ENCODE peak calls at places on chromosomes 13 and 19, in ten cellular contexts. N is fibroblast of pulmonary artery; T is CD8-positive, alpha-beta T cell; M is GM23248; J is choroid plexus epithelial cell; D is left ventricle myocardium inferior; F is Peyer's patch; L is kidney epithelial cell; H is left lung; Y is right atrium auricular region. K is an unnamed sample.

GRCh38 chr13:42574435-42575311 is 721 bp downstream of the TNFSF11 start:
- DNase-seq in N (no peak), T (peak), M (peak), J (peak), D (no peak), F (no peak), L (no peak), H (peak), Y (no peak), K (peak)

GRCh38 chr13:94169783-94170513 is 309.5 kb downstream of the DCT start:
- DNase-seq in N (no peak), T (no peak), M (peak), J (no peak), D (no peak), F (no peak), L (no peak), H (peak), Y (no peak), K (no peak)

GRCh38 chr13:84662503-84662902 is 780.2 kb upstream of the SLITRK1 start:
- DNase-seq in N (no peak), T (no peak), M (no peak), J (no peak), D (no peak), F (no peak), L (no peak), H (no peak), Y (no peak), K (peak)

GRCh38 chr13:32297206-32297605 is 18.0 kb downstream of the ZAR1L start:
- DNase-seq in N (no peak), T (no peak), M (no peak), J (no peak), D (no peak), F (no peak), L (no peak), H (no peak), Y (no peak), K (no peak)

GRCh38 chr13:102701331-102701730 is 6.5 kb upstream of the METTL21C start:
- DNase-seq in N (no peak), T (no peak), M (no peak), J (no peak), D (no peak), F (no peak), L (no peak), H (no peak), Y (no peak), K (no peak)

GRCh38 chr19:8811315-8812172 is 20.6 kb downstream of the ZNF558 start:
- DNase-seq in N (peak), T (no peak), M (peak), J (peak), D (no peak), F (no peak), L (no peak), H (no peak), Y (no peak), K (no peak)

GRCh38 chr19:17719730-17720486 is 628 bp downstream of the MAP1S start:
- DNase-seq in N (no peak), T (peak), M (peak), J (no peak), D (no peak), F (peak), L (no peak), H (peak), Y (no peak), K (peak)

GRCh38 chr13:59415498-59415897 is 748.2 kb downstream of the DIAPH3 start:
- DNase-seq in N (no peak), T (no peak), M (no peak), J (no peak), D (no peak), F (no peak), L (no peak), H (no peak), Y (no peak), K (no peak)

GRCh38 chr13:25324100-25324499 is 22.7 kb downstream of the NUP58 start:
- DNase-seq in N (no peak), T (no peak), M (no peak), J (peak), D (no peak), F (no peak), L (no peak), H (no peak), Y (no peak), K (no peak)

GRCh38 chr13:110477711-110478245 is 83.7 kb downstream of the RAB20 start:
- DNase-seq in N (no peak), T (no peak), M (no peak), J (no peak), D (no peak), F (no peak), L (no peak), H (no peak), Y (no peak), K (no peak)

GRCh38 chr13:38685974-38686571 is 804 bp upstream of the FREM2 start:
- DNase-seq in N (peak), T (no peak), M (peak), J (peak), D (no peak), F (no peak), L (no peak), H (peak), Y (no peak), K (peak)

GRCh38 chr13:42380420-42381164 is 108.6 kb downstream of the AKAP11 start:
- DNase-seq in N (no peak), T (no peak), M (no peak), J (no peak), D (no peak), F (no peak), L (no peak), H (no peak), Y (no peak), K (peak)

GRCh38 chr13:29909975-29910674 is 59.7 kb upstream of the UBL3 start:
- DNase-seq in N (peak), T (no peak), M (peak), J (peak), D (peak), F (no peak), L (no peak), H (no peak), Y (no peak), K (no peak)

GRCh38 chr19:18853755-18854427 is 22.1 kb downstream of the UPF1 start:
- DNase-seq in N (no peak), T (no peak), M (no peak), J (no peak), D (no peak), F (no peak), L (no peak), H (no peak), Y (no peak), K (no peak)

GRCh38 chr13:76086729-76087128 is 450.6 kb downstream of the LMO7 start:
- DNase-seq in N (no peak), T (no peak), M (no peak), J (no peak), D (no peak), F (no peak), L (no peak), H (no peak), Y (no peak), K (no peak)

GRCh38 chr19:13463296-13463695 is 43.0 kb downstream of the CACNA1A start:
- DNase-seq in N (peak), T (peak), M (peak), J (peak), D (no peak), F (no peak), L (no peak), H (no peak), Y (no peak), K (peak)

GRCh38 chr19:52398091-52398461 is 427 bp downstream of the ZNF528 start:
- DNase-seq in N (peak), T (no peak), M (peak), J (peak), D (no peak), F (no peak), L (no peak), H (no peak), Y (no peak), K (no peak)

GRCh38 chr13:65595881-65596280 is 1634.3 kb downstream of the PCDH9 start:
- DNase-seq in N (peak), T (no peak), M (peak), J (peak), D (no peak), F (no peak), L (no peak), H (no peak), Y (no peak), K (no peak)

GRCh38 chr13:26011996-26012688 is 39.7 kb downstream of the SHISA2 start:
- DNase-seq in N (peak), T (peak), M (peak), J (peak), D (no peak), F (no peak), L (no peak), H (no peak), Y (no peak), K (no peak)

GRCh38 chr19:49801966-49802661 is 11.0 kb downstream of the FUZ start:
- DNase-seq in N (peak), T (no peak), M (peak), J (peak), D (peak), F (peak), L (peak), H (no peak), Y (peak), K (no peak)

GRCh38 chr13:31945202-31945978 is 86.2 kb upstream of the FRY start:
- DNase-seq in N (peak), T (no peak), M (peak), J (peak), D (peak), F (peak), L (peak), H (peak), Y (peak), K (no peak)

GRCh38 chr13:99700468-99700867 is 199.2 kb downstream of the TM9SF2 start:
- DNase-seq in N (no peak), T (no peak), M (no peak), J (no peak), D (no peak), F (no peak), L (no peak), H (no peak), Y (no peak), K (no peak)

GRCh38 chr13:110134801-110135200 is 172.2 kb downstream of the COL4A1 start:
- DNase-seq in N (peak), T (no peak), M (peak), J (peak), D (no peak), F (no peak), L (no peak), H (no peak), Y (peak), K (no peak)

GRCh38 chr13:48108106-48108505 is 13.2 kb upstream of the MED4 start:
- DNase-seq in N (no peak), T (no peak), M (no peak), J (no peak), D (no peak), F (no peak), L (no peak), H (no peak), Y (no peak), K (no peak)

GRCh38 chr13:48116808-48117207 is 21.9 kb upstream of the MED4 start:
- DNase-seq in N (no peak), T (no peak), M (no peak), J (no peak), D (no peak), F (no peak), L (no peak), H (no peak), Y (no peak), K (no peak)

GRCh38 chr13:48110930-48111721 is 16.2 kb upstream of the MED4 start:
- DNase-seq in N (peak), T (no peak), M (no peak), J (peak), D (peak), F (no peak), L (no peak), H (no peak), Y (peak), K (no peak)

GRCh38 chr13:48110132-48110868 is 15.4 kb upstream of the MED4 start:
- DNase-seq in N (peak), T (no peak), M (peak), J (peak), D (no peak), F (no peak), L (no peak), H (no peak), Y (no peak), K (no peak)

GRCh38 chr13:48112896-48113525 is 18.1 kb upstream of the MED4 start:
- DNase-seq in N (no peak), T (no peak), M (peak), J (peak), D (no peak), F (no peak), L (no peak), H (no peak), Y (no peak), K (no peak)
- H3K4me3 ChIP-seq in N (no peak), T (no peak), M (no peak), J (no peak), D (no peak), F (no peak), L (no peak), H (no peak), Y (no peak), K (no peak)

GRCh38 chr19:40801449-40802299 is 2.7 kb downstream of the EGLN2 start:
- DNase-seq in N (no peak), T (no peak), M (peak), J (no peak), D (no peak), F (no peak), L (no peak), H (no peak), Y (no peak), K (no peak)

GRCh38 chr19:40803857-40804782 is 5.1 kb downstream of the EGLN2 start:
- DNase-seq in N (no peak), T (peak), M (no peak), J (no peak), D (peak), F (peak), L (no peak), H (no peak), Y (no peak), K (peak)

GRCh38 chr19:40802300-40803169 is 3.5 kb downstream of the EGLN2 start:
- DNase-seq in N (peak), T (no peak), M (peak), J (no peak), D (peak), F (peak), L (no peak), H (peak), Y (peak), K (no peak)

GRCh38 chr19:40804783-40805242 is 5.8 kb downstream of the EGLN2 start:
- DNase-seq in N (no peak), T (no peak), M (peak), J (no peak), D (no peak), F (no peak), L (no peak), H (no peak), Y (no peak), K (no peak)

GRCh38 chr19:40803170-40803856 is 4.3 kb downstream of the EGLN2 start:
- DNase-seq in N (no peak), T (no peak), M (no peak), J (no peak), D (no peak), F (no peak), L (no peak), H (no peak), Y (no peak), K (no peak)
- H3K4me3 ChIP-seq in N (peak), T (peak), M (peak), J (peak), D (peak), F (peak), L (no peak), H (no peak), Y (peak), K (no peak)

GRCh38 chr13:112065867-112066623 is 904 bp upstream of the SOX1 start:
- DNase-seq in N (no peak), T (no peak), M (no peak), J (no peak), D (no peak), F (no peak), L (no peak), H (no peak), Y (no peak), K (no peak)

GRCh38 chr13:112067121-112067741 is at the start of gene SOX1:
- DNase-seq in N (no peak), T (no peak), M (no peak), J (no peak), D (no peak), F (no peak), L (no peak), H (no peak), Y (no peak), K (no peak)

GRCh38 chr13:112065521-112065866 is 1.5 kb upstream of the SOX1 start:
- DNase-seq in N (no peak), T (no peak), M (no peak), J (no peak), D (no peak), F (no peak), L (no peak), H (no peak), Y (no peak), K (no peak)

GRCh38 chr13:112067871-112068305 is 939 bp downstream of the SOX1 start:
- DNase-seq in N (no peak), T (no peak), M (peak), J (no peak), D (no peak), F (no peak), L (no peak), H (peak), Y (no peak), K (no peak)

GRCh38 chr13:112066624-112067004 is 335 bp upstream of the SOX1 start:
- DNase-seq in N (peak), T (peak), M (peak), J (no peak), D (peak), F (peak), L (no peak), H (peak), Y (no peak), K (no peak)
- H3K4me3 ChIP-seq in N (no peak), T (peak), M (no peak), J (no peak), D (peak), F (peak), L (no peak), H (no peak), Y (peak), K (no peak)

DNA sequence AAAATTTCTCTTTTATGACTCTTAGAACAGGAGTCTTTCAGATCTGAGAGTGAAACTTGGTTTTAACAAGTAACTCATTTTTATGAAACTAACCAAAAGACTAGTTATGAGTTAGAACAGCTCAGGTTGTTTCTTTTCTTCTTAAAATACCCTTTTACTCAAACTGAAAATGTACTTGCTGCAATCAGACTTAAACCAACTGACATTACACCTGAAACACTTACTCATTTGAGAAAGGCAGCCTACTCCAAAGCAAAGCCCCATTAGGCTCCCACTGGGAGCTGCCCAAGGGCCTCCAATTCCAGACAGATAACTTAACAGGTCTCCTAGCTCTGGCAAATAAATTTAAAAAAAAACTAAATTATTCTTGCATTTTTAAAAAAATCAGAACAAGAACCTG is 3.6 kb downstream of the FOXO1 start:
- DNase-seq in N (no peak), T (no peak), M (no peak), J (peak), D (no peak), F (no peak), L (no peak), H (no peak), Y (no peak), K (peak)
- H3K4me3 ChIP-seq in N (peak), T (no peak), M (no peak), J (peak), D (peak), F (peak), L (no peak), H (no peak), Y (peak), K (peak)

GRCh38 chr19:47506459-47506858 is 8.4 kb downstream of the NAPA start:
- DNase-seq in N (no peak), T (no peak), M (no peak), J (no peak), D (no peak), F (no peak), L (no peak), H (peak), Y (no peak), K (no peak)
- H3K4me3 ChIP-seq in N (no peak), T (no peak), M (no peak), J (no peak), D (peak), F (no peak), L (no peak), H (no peak), Y (no peak), K (no peak)